ENCODE peak calls at places on chromosome 16, in ten cellular contexts. I is bronchial epithelial cell; X is left ventricle myocardium inferior; Z is CD8-positive, alpha-beta T cell; A is AG10803; D is spleen; O is WTC11; N is cardiac muscle cell; Q is HFFc6; M is adrenal gland. G is an unnamed sample.

GRCh38 chr16:66844009-66844341 is 239 bp upstream of the CA7 start:
- DNase-seq in I (no peak), X (no peak), Z (no peak), A (no peak), D (no peak), O (no peak), N (no peak), Q (no peak), M (no peak), G (no peak)

GRCh38 chr16:85991425-85991824 is 92.5 kb downstream of the IRF8 start:
- DNase-seq in I (no peak), X (no peak), Z (no peak), A (no peak), D (no peak), O (no peak), N (no peak), Q (no peak), M (no peak), G (no peak)

GRCh38 chr16:56259425-56259779 is 68.1 kb downstream of the GNAO1 start:
- DNase-seq in I (no peak), X (no peak), Z (no peak), A (no peak), D (no peak), O (no peak), N (no peak), Q (no peak), M (no peak), G (no peak)

GRCh38 chr16:990516-991291 is 9.1 kb downstream of the SOX8 start:
- DNase-seq in I (no peak), X (no peak), Z (no peak), A (no peak), D (no peak), O (no peak), N (no peak), Q (no peak), M (no peak), G (no peak)

GRCh38 chr16:2925951-2926659 is 14.4 kb downstream of the FLYWCH1 start:
- DNase-seq in I (no peak), X (no peak), Z (no peak), A (no peak), D (no peak), O (no peak), N (no peak), Q (no peak), M (no peak), G (peak; percentile 10)

GRCh38 chr16:2752850-2753522 is 548 bp downstream of the SRRM2 start:
- DNase-seq in I (peak; percentile 36), X (peak; percentile 87), Z (no peak), A (peak; percentile 75), D (no peak), O (no peak), N (peak; percentile 92), Q (peak; percentile 61), M (peak; percentile 84), G (no peak)

GRCh38 chr16:55478827-55479559 is at the start of gene MMP2:
- DNase-seq in I (no peak), X (peak; percentile 84), Z (no peak), A (peak; percentile 89), D (no peak), O (peak; percentile 80), N (peak; percentile 62), Q (peak; percentile 44), M (peak; percentile 50), G (no peak)

GRCh38 chr16:72197556-72197955 is 25.6 kb upstream of the PMFBP1 start:
- DNase-seq in I (no peak), X (no peak), Z (no peak), A (no peak), D (no peak), O (no peak), N (no peak), Q (no peak), M (no peak), G (no peak)

GRCh38 chr16:19137201-19137601 is 23.4 kb downstream of the ITPRIPL2 start:
- DNase-seq in I (peak; percentile 59), X (no peak), Z (no peak), A (peak; percentile 86), D (no peak), O (no peak), N (no peak), Q (no peak), M (no peak), G (no peak)

GRCh38 chr16:878071-878784 is 77.7 kb upstream of the GNG13 start:
- DNase-seq in I (no peak), X (peak; percentile 11), Z (no peak), A (peak; percentile 14), D (no peak), O (peak; percentile 69), N (no peak), Q (no peak), M (no peak), G (no peak)

GRCh38 chr16:529012-529575 is 1.6 kb downstream of the CAPN15 start:
- DNase-seq in I (no peak), X (no peak), Z (peak; percentile 63), A (no peak), D (no peak), O (no peak), N (no peak), Q (no peak), M (no peak), G (no peak)

GRCh38 chr16:17852977-17853702 is 382.4 kb upstream of the XYLT1 start:
- DNase-seq in I (no peak), X (no peak), Z (no peak), A (no peak), D (no peak), O (no peak), N (no peak), Q (no peak), M (no peak), G (no peak)

GRCh38 chr16:1311212-1311737 is 1.8 kb downstream of the UBE2I start:
- DNase-seq in I (no peak), X (no peak), Z (no peak), A (no peak), D (peak; percentile 77), O (no peak), N (no peak), Q (no peak), M (no peak), G (no peak)

GRCh38 chr16:66020061-66020460 is 346.4 kb upstream of the CDH5 start:
- DNase-seq in I (peak; percentile 18), X (no peak), Z (no peak), A (peak; percentile 25), D (no peak), O (no peak), N (no peak), Q (no peak), M (no peak), G (no peak)

GRCh38 chr16:82157836-82158235 is 12.2 kb downstream of the MPHOSPH6 start:
- DNase-seq in I (no peak), X (no peak), Z (no peak), A (peak; percentile 9), D (no peak), O (no peak), N (no peak), Q (no peak), M (no peak), G (no peak)

GRCh38 chr16:59021751-59022150 is 287.6 kb upstream of the GOT2 start:
- DNase-seq in I (no peak), X (no peak), Z (no peak), A (peak; percentile 15), D (no peak), O (no peak), N (no peak), Q (peak; percentile 35), M (no peak), G (no peak)

GRCh38 chr16:79388396-79388795 is 212.1 kb downstream of the MAF start:
- DNase-seq in I (no peak), X (no peak), Z (no peak), A (no peak), D (no peak), O (no peak), N (no peak), Q (no peak), M (no peak), G (no peak)

DNA sequence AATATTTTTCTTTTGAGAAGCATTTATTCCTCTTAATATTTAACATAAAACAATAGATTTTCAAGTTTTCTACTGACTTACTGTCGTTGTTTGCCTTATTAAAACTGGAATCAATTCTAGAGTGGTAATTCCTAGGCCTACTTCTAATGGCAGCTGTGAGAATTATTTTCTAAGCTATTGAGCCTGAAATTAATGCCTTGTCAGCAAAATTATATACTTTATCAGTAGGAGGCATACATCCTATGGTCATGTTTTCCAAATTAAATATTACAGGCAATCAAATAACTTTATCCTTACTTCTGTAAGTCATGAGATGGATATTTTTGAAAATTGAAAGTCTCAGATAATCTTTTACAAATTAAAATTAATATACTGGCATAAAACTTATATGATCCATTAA is 239.1 kb upstream of the CNTNAP4 start:
- DNase-seq in I (no peak), X (no peak), Z (no peak), A (no peak), D (no peak), O (no peak), N (no peak), Q (no peak), M (no peak), G (no peak)
- TF ChIP-seq CTCF in I (no peak), X (no peak), Z (no peak), A (no peak), D (no peak), O (no peak), N (no peak), Q (no peak), M (no peak), G (no peak)

DNA sequence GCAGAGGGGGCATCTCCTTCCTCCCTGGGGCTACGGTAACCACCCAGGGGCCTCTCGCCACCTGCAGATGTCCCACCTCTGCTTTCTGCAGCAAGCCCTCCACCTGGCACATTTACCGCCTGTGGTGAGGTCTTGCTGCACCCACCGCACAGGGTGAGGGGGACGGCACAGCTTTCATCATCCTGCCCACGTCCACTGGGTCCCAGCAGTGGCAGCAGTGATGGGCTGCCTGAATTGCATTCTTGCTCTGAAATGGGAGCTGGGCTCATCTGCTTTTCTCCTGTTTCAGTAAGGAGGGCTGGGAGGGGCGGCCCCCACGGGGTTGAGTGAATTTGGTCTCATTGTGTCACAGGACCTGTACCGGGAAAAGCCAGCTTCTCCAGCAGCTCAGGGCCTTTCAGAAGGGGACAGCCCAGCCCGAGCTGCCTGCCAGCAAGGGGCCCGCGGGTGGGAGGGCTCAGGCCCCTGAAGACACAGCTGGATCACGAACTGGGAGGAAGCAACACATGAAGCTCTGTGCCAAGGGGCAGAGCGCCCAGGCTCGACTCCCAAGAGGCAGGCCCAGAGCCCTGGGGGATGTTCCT is 12.7 kb downstream of the DNAAF8 start:
- DNase-seq in I (no peak), X (no peak), Z (no peak), A (peak; percentile 42), D (no peak), O (no peak), N (no peak), Q (no peak), M (no peak), G (no peak)
- TF ChIP-seq CTCF in I (no peak), X (no peak), Z (no peak), A (no peak), D (no peak), O (no peak), N (no peak), Q (no peak), M (no peak), G (no peak)

GRCh38 chr16:52005551-52005950 is 541.4 kb downstream of the TOX3 start:
- DNase-seq in I (peak; percentile 12), X (no peak), Z (no peak), A (no peak), D (no peak), O (no peak), N (no peak), Q (no peak), M (no peak), G (no peak)
- TF ChIP-seq CTCF in I (no peak), X (no peak), Z (no peak), A (no peak), D (no peak), O (no peak), N (no peak), Q (no peak), M (no peak), G (no peak)

GRCh38 chr16:69823831-69824563 is 61.9 kb downstream of the WWP2 start:
- DNase-seq in I (no peak), X (peak; percentile 57), Z (no peak), A (no peak), D (peak; percentile 84), O (no peak), N (no peak), Q (no peak), M (peak; percentile 82), G (no peak)
- TF ChIP-seq CTCF in I (no peak), X (no peak), Z (no peak), A (no peak), D (no peak), O (no peak), N (no peak), Q (no peak), M (no peak), G (no peak)

G was measured in D721Med.